ENCODE peak calls at places on chromosomes 6 and 20, in four cellular contexts. One of them, this sample, is unnamed.

GRCh38 chr20:57653910-57654309 is 33.7 kb upstream of the ZBP1 start:
- DNase-seq in neuronal stem cell: no peak
- DNase-seq in IMR-90: no peak
- DNase-seq in H9: no peak
- DNase-seq in this sample: no peak

GRCh38 chr6:160462551-160463109 is 114.5 kb downstream of the SLC22A3 start:
- DNase-seq in H9: no peak
- DNase-seq in neuronal stem cell: no peak
- DNase-seq in IMR-90: peak; percentile 87
- DNase-seq in this sample: no peak

GRCh38 chr20:47205577-47206123 is 150.8 kb downstream of the ZMYND8 start:
- DNase-seq in neuronal stem cell: peak; percentile 9
- DNase-seq in H9: peak; percentile 78
- DNase-seq in IMR-90: peak; percentile 79
- DNase-seq in this sample: peak; percentile 69

GRCh38 chr20:8530022-8530421 is 398.0 kb downstream of the PLCB1 start:
- DNase-seq in IMR-90: peak; percentile 23
- DNase-seq in neuronal stem cell: no peak
- DNase-seq in H9: no peak
- DNase-seq in this sample: no peak

GRCh38 chr6:37021356-37022129 is 16.1 kb downstream of the FGD2 start:
- DNase-seq in IMR-90: peak; percentile 61
- DNase-seq in H9: peak; percentile 63
- DNase-seq in neuronal stem cell: no peak
- DNase-seq in this sample: peak; percentile 82

GRCh38 chr20:45266977-45267376 is 12.6 kb upstream of the SLPI start:
- DNase-seq in IMR-90: no peak
- DNase-seq in H9: no peak
- DNase-seq in neuronal stem cell: no peak
- DNase-seq in this sample: no peak

GRCh38 chr20:10504893-10505292 is 69.8 kb downstream of the SLX4IP start:
- DNase-seq in H9: no peak
- DNase-seq in neuronal stem cell: no peak
- DNase-seq in IMR-90: peak; percentile 21
- DNase-seq in this sample: no peak

GRCh38 chr6:2794171-2794730 is 29.1 kb downstream of the WRNIP1 start:
- DNase-seq in IMR-90: peak; percentile 60
- DNase-seq in neuronal stem cell: no peak
- DNase-seq in H9: no peak
- DNase-seq in this sample: no peak

GRCh38 chr6:151292974-151293373 is 53.2 kb downstream of the AKAP12 start:
- DNase-seq in neuronal stem cell: no peak
- DNase-seq in H9: no peak
- DNase-seq in IMR-90: peak; percentile 88
- DNase-seq in this sample: no peak

GRCh38 chr6:82740066-82740465 is 325.6 kb downstream of the UBE3D start:
- DNase-seq in H9: no peak
- DNase-seq in neuronal stem cell: no peak
- DNase-seq in IMR-90: no peak
- DNase-seq in this sample: no peak

GRCh38 chr6:89221971-89222887 is 5.1 kb upstream of the GABRR1 start:
- DNase-seq in IMR-90: no peak
- DNase-seq in H9: no peak
- DNase-seq in neuronal stem cell: no peak
- DNase-seq in this sample: no peak

GRCh38 chr20:47973519-47974233 is 188.4 kb upstream of the SULF2 start:
- DNase-seq in IMR-90: no peak
- DNase-seq in H9: peak; percentile 78
- DNase-seq in neuronal stem cell: peak; percentile 83
- DNase-seq in this sample: peak; percentile 64

GRCh38 chr6:111752476-111752875 is 120.8 kb downstream of the FYN start:
- DNase-seq in neuronal stem cell: no peak
- DNase-seq in H9: no peak
- DNase-seq in IMR-90: no peak
- DNase-seq in this sample: no peak

GRCh38 chr6:111753573-111753972 is 119.7 kb downstream of the FYN start:
- DNase-seq in neuronal stem cell: no peak
- DNase-seq in IMR-90: no peak
- DNase-seq in H9: no peak
- DNase-seq in this sample: no peak

GRCh38 chr6:111750147-111750546 is 123.1 kb downstream of the FYN start:
- DNase-seq in neuronal stem cell: no peak
- DNase-seq in H9: no peak
- DNase-seq in IMR-90: no peak
- DNase-seq in this sample: no peak

GRCh38 chr6:111748247-111748647 is 125.0 kb downstream of the FYN start:
- DNase-seq in IMR-90: no peak
- DNase-seq in H9: no peak
- DNase-seq in neuronal stem cell: no peak
- DNase-seq in this sample: no peak

GRCh38 chr6:111750753-111751684 is 122.2 kb downstream of the FYN start:
- DNase-seq in IMR-90: peak; percentile 65
- DNase-seq in H9: peak; percentile 72
- DNase-seq in neuronal stem cell: no peak
- DNase-seq in this sample: peak; percentile 79
- H3K27ac ChIP-seq in IMR-90: no peak overlapping the region
- H3K27ac ChIP-seq in H9: peak overlapping the region; percentile 96
- H3K27ac ChIP-seq in neuronal stem cell: no peak overlapping the region
- H3K27ac ChIP-seq in this sample: no peak overlapping the region

DNA sequence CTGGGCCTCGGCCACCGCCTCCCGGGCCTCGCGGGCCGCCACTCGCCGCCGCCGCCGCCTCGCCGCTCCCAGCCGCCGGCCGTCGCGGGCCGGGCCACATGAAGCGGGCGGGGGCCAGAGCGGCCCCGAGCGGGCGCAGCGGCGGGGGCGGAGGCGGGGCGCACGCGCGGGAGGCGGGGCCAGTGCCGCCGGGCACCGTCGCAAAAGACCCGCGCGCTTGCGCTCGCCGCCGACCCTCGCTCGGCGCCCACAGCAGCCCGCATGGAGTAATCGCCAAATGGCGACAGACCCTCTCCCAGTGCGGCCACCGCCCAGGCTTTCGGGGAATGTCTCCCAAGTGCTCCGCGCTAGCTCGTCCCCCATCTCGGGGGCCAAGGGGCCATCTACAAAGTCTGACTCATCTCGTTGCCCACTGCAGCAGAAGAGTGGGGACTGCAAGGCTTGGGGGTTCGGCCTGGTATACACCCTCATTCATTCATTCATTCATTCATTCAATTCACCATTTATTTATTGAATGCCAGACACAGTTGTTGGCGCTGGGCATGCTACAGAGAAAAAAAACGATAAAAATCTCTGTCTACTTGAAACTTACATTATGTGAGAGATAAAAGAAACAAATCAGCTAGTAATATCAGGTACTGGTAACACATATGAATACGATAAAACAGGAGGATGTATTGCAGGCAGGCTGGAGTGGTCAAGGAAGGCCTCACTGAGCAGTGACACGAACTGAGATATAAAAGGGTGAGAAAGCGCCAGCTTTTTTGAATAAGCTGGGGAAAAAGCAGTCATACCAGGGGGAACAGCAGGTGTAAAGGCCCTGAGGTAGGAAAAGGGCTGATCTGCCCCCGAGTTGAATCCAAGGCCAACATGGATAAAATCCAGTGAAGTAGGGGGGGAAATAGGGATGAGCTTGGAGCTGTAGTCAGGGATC is at the start of gene B4GALT5:
- DNase-seq in H9: peak; percentile 93
- DNase-seq in neuronal stem cell: peak; percentile 84
- DNase-seq in IMR-90: peak; percentile 72
- DNase-seq in this sample: peak; percentile 94
- H3K23ac ChIP-seq in H9: no peak within 1 kb of the TSS
- H3K23ac ChIP-seq in neuronal stem cell: peak within 1 kb of the TSS; percentile 87
- H3K23ac ChIP-seq in IMR-90: peak within 1 kb of the TSS; percentile 92
- H3K23ac ChIP-seq in this sample: no peak within 1 kb of the TSS

DNA sequence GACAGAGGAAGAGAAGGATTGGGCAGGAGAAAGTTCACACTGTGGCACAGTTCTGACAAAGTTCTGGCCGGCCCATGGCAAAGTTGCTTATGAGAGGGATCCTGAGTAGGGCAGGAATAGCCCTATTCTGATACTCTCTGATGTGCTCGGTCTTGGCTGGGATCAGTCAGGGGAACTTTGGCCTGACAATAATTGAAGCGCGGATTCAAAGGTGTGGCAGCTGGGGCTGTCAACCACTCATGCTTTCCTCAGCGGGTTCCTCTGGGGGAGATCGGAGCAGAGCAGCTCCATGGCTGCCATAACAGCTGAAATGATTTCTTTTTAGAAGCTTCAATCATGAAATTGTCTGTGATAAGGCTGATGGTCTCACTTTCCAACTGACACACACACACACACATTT is 714.1 kb downstream of the DHX35 start:
- DNase-seq in neuronal stem cell: no peak
- DNase-seq in H9: no peak
- DNase-seq in IMR-90: no peak
- DNase-seq in this sample: no peak
- H2BK15ac ChIP-seq in neuronal stem cell: no peak overlapping the region
- H2BK15ac ChIP-seq in H9: no peak overlapping the region
- H2BK15ac ChIP-seq in IMR-90: no peak overlapping the region
- H2BK15ac ChIP-seq in this sample: no peak overlapping the region

GRCh38 chr6:42441661-42442081 is 10.1 kb downstream of the TRERF1 start:
- DNase-seq in neuronal stem cell: peak; percentile 62
- DNase-seq in IMR-90: peak; percentile 35
- DNase-seq in H9: peak; percentile 68
- DNase-seq in this sample: peak; percentile 88
- H3K27ac ChIP-seq in neuronal stem cell: peak overlapping the region; percentile 92
- H3K27ac ChIP-seq in IMR-90: peak overlapping the region; percentile 58
- H3K27ac ChIP-seq in H9: peak overlapping the region; percentile 75
- H3K27ac ChIP-seq in this sample: peak overlapping the region; percentile 74

GRCh38 chr6:169701953-169702639 is at the start of the genes C6orf120 and WDR27:
- DNase-seq in H9: peak; percentile 95
- DNase-seq in IMR-90: peak; percentile 95
- DNase-seq in neuronal stem cell: peak; percentile 91
- DNase-seq in this sample: peak; percentile 98

GRCh38 chr6:169701218-169701952 is 444 bp downstream of the WDR27 start:
- DNase-seq in IMR-90: no peak
- DNase-seq in neuronal stem cell: no peak
- DNase-seq in H9: no peak
- DNase-seq in this sample: no peak

GRCh38 chr6:169707772-169708171 is 5.8 kb downstream of the C6orf120 start:
- DNase-seq in H9: no peak
- DNase-seq in IMR-90: no peak
- DNase-seq in neuronal stem cell: no peak
- DNase-seq in this sample: no peak

GRCh38 chr6:169700296-169700695 is 1.5 kb downstream of the WDR27 start:
- DNase-seq in neuronal stem cell: no peak
- DNase-seq in H9: no peak
- DNase-seq in IMR-90: peak; percentile 29
- DNase-seq in this sample: peak; percentile 71

DNA sequence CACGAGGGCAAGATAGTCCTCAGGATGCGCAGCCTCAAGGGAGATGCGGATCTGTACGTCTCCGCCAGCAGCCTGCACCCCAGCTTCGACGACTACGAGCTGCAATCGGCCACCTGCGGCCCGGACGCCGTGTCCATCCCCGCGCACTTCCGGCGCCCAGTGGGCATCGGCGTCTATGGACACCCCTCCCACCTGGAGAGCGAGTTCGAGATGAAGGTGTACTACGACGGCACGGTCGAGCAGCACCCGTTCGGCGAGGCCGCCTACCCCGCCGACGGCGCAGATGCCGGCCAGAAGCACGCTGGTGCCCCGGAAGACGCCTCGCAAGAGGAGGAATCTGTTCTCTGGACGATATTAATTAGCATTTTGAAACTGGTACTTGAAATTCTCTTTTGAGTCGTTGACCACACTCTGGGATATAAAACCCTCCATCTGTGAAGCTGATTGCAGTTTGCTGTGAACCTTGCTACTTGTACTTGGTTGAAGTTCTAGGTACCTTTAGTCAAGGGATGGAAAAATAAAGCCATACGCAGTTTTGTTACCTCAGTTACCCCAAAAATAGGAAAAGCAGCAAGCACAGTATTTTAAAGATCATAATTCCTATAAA is 817 bp downstream of the C6orf120 start:
- DNase-seq in IMR-90: peak; percentile 19
- DNase-seq in neuronal stem cell: no peak
- DNase-seq in H9: no peak
- DNase-seq in this sample: no peak
- H3K23ac ChIP-seq in IMR-90: peak overlapping the region; percentile 70
- H3K23ac ChIP-seq in neuronal stem cell: peak overlapping the region; percentile 99
- H3K23ac ChIP-seq in H9: no peak overlapping the region
- H3K23ac ChIP-seq in this sample: peak overlapping the region; percentile 96

GRCh38 chr20:63026582-63027424 is 20.0 kb upstream of the BHLHE23 start:
- DNase-seq in H9: no peak
- DNase-seq in IMR-90: no peak
- DNase-seq in neuronal stem cell: no peak
- DNase-seq in this sample: no peak
- H2BK15ac ChIP-seq in H9: no peak overlapping the region
- H2BK15ac ChIP-seq in IMR-90: no peak overlapping the region
- H2BK15ac ChIP-seq in neuronal stem cell: no peak overlapping the region
- H2BK15ac ChIP-seq in this sample: no peak overlapping the region

DNA sequence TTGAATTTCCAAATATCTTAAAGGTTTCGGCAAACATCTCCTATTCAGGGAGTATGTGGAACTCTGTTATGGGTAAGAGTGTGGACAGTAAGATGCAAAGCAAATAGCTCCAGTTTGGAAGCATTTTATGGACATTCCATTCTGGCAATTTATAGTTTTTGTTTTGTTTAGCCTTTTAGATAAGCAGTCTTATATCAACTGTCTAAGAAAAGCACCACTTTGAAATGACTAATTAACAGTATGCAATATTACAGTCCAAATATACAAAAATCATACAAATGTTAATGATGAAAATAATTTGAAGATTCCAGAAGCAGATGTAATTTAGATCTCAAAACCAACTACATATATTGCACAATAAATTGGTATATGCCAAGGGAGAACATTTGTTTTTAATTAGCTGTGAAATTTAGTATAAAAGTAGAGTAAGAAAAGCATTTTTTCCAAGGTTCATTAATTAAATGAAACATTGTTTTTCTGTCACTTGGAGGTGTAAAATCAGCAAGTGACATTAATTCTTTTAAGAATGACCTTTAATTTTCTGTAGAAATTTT is 158.8 kb downstream of the KIF6 start:
- DNase-seq in IMR-90: no peak
- DNase-seq in neuronal stem cell: no peak
- DNase-seq in H9: no peak
- DNase-seq in this sample: no peak
- H3K27ac ChIP-seq in IMR-90: no peak overlapping the region
- H3K27ac ChIP-seq in neuronal stem cell: no peak overlapping the region
- H3K27ac ChIP-seq in H9: no peak overlapping the region
- H3K27ac ChIP-seq in this sample: no peak overlapping the region

GRCh38 chr6:164006459-164006858 is 591.9 kb downstream of the QKI start:
- DNase-seq in IMR-90: no peak
- DNase-seq in neuronal stem cell: no peak
- DNase-seq in H9: no peak
- DNase-seq in this sample: no peak
- H3K23ac ChIP-seq in IMR-90: no peak overlapping the region
- H3K23ac ChIP-seq in neuronal stem cell: no peak overlapping the region
- H3K23ac ChIP-seq in H9: no peak overlapping the region
- H3K23ac ChIP-seq in this sample: no peak overlapping the region